ENCODE peak calls at places on chromosomes 6 and 20, in eight cellular contexts. One of them, this sample, is unnamed.

GRCh38 chr6:152598858-152599537 is 38.2 kb downstream of the SYNE1 start:
- DNase-seq in activated T-helper 1 cell treated with Interleukin-2 at 50 U/mL for 16 hours: no peak
- DNase-seq in choroid plexus epithelial cell: peak
- DNase-seq in hepatocyte: no peak
- DNase-seq in fibroblast of pulmonary artery: peak
- DNase-seq in activated naive CD4-positive, alpha-beta T cell treated with anti-CD3 and anti-CD28 coated beads, Interleukin-2, amount 10 ng/mL, durations not matched to agents 7 days and 5 days: no peak
- DNase-seq in HTR-8/SVneo: no peak
- DNase-seq in mesenteric fat pad: no peak
- DNase-seq in this sample: no peak

GRCh38 chr6:74249658-74250057 is 553.7 kb downstream of the CD109 start:
- DNase-seq in choroid plexus epithelial cell: peak
- DNase-seq in activated T-helper 1 cell treated with Interleukin-2 at 50 U/mL for 16 hours: no peak
- DNase-seq in mesenteric fat pad: no peak
- DNase-seq in hepatocyte: no peak
- DNase-seq in fibroblast of pulmonary artery: peak
- DNase-seq in HTR-8/SVneo: no peak
- DNase-seq in activated naive CD4-positive, alpha-beta T cell treated with anti-CD3 and anti-CD28 coated beads, Interleukin-2, amount 10 ng/mL, durations not matched to agents 7 days and 5 days: no peak
- DNase-seq in this sample: no peak

GRCh38 chr6:147873826-147874225 is 365.3 kb downstream of the SAMD5 start:
- DNase-seq in activated naive CD4-positive, alpha-beta T cell treated with anti-CD3 and anti-CD28 coated beads, Interleukin-2, amount 10 ng/mL, durations not matched to agents 7 days and 5 days: no peak
- DNase-seq in mesenteric fat pad: no peak
- DNase-seq in fibroblast of pulmonary artery: no peak
- DNase-seq in activated T-helper 1 cell treated with Interleukin-2 at 50 U/mL for 16 hours: no peak
- DNase-seq in choroid plexus epithelial cell: no peak
- DNase-seq in HTR-8/SVneo: no peak
- DNase-seq in hepatocyte: no peak
- DNase-seq in this sample: no peak

GRCh38 chr6:169075211-169075621 is 178.4 kb downstream of the THBS2 start:
- DNase-seq in choroid plexus epithelial cell: peak
- DNase-seq in HTR-8/SVneo: no peak
- DNase-seq in mesenteric fat pad: no peak
- DNase-seq in fibroblast of pulmonary artery: peak
- DNase-seq in activated naive CD4-positive, alpha-beta T cell treated with anti-CD3 and anti-CD28 coated beads, Interleukin-2, amount 10 ng/mL, durations not matched to agents 7 days and 5 days: no peak
- DNase-seq in activated T-helper 1 cell treated with Interleukin-2 at 50 U/mL for 16 hours: no peak
- DNase-seq in hepatocyte: peak
- DNase-seq in this sample: no peak

GRCh38 chr6:11271637-11272036 is 39.2 kb upstream of the NEDD9 start:
- DNase-seq in hepatocyte: no peak
- DNase-seq in HTR-8/SVneo: no peak
- DNase-seq in fibroblast of pulmonary artery: no peak
- DNase-seq in choroid plexus epithelial cell: peak
- DNase-seq in activated naive CD4-positive, alpha-beta T cell treated with anti-CD3 and anti-CD28 coated beads, Interleukin-2, amount 10 ng/mL, durations not matched to agents 7 days and 5 days: no peak
- DNase-seq in mesenteric fat pad: no peak
- DNase-seq in activated T-helper 1 cell treated with Interleukin-2 at 50 U/mL for 16 hours: no peak
- DNase-seq in this sample: no peak

GRCh38 chr20:23407770-23408467 is 13.4 kb downstream of the NAPB start:
- DNase-seq in activated T-helper 1 cell treated with Interleukin-2 at 50 U/mL for 16 hours: no peak
- DNase-seq in choroid plexus epithelial cell: no peak
- DNase-seq in HTR-8/SVneo: no peak
- DNase-seq in activated naive CD4-positive, alpha-beta T cell treated with anti-CD3 and anti-CD28 coated beads, Interleukin-2, amount 10 ng/mL, durations not matched to agents 7 days and 5 days: no peak
- DNase-seq in mesenteric fat pad: no peak
- DNase-seq in hepatocyte: no peak
- DNase-seq in fibroblast of pulmonary artery: no peak
- DNase-seq in this sample: no peak

GRCh38 chr20:2140561-2140960 is 38.9 kb downstream of the STK35 start:
- DNase-seq in choroid plexus epithelial cell: no peak
- DNase-seq in fibroblast of pulmonary artery: peak
- DNase-seq in activated T-helper 1 cell treated with Interleukin-2 at 50 U/mL for 16 hours: no peak
- DNase-seq in activated naive CD4-positive, alpha-beta T cell treated with anti-CD3 and anti-CD28 coated beads, Interleukin-2, amount 10 ng/mL, durations not matched to agents 7 days and 5 days: no peak
- DNase-seq in HTR-8/SVneo: no peak
- DNase-seq in mesenteric fat pad: no peak
- DNase-seq in hepatocyte: no peak
- DNase-seq in this sample: no peak

GRCh38 chr20:31704225-31705119 is 18.2 kb downstream of the BCL2L1 start:
- DNase-seq in mesenteric fat pad: no peak
- DNase-seq in fibroblast of pulmonary artery: peak
- DNase-seq in choroid plexus epithelial cell: peak
- DNase-seq in activated naive CD4-positive, alpha-beta T cell treated with anti-CD3 and anti-CD28 coated beads, Interleukin-2, amount 10 ng/mL, durations not matched to agents 7 days and 5 days: no peak
- DNase-seq in activated T-helper 1 cell treated with Interleukin-2 at 50 U/mL for 16 hours: no peak
- DNase-seq in hepatocyte: peak
- DNase-seq in HTR-8/SVneo: peak
- DNase-seq in this sample: no peak

GRCh38 chr6:135901776-135902524 is 50.4 kb downstream of the PDE7B start:
- DNase-seq in fibroblast of pulmonary artery: peak
- DNase-seq in hepatocyte: peak
- DNase-seq in activated T-helper 1 cell treated with Interleukin-2 at 50 U/mL for 16 hours: no peak
- DNase-seq in HTR-8/SVneo: no peak
- DNase-seq in choroid plexus epithelial cell: peak
- DNase-seq in mesenteric fat pad: no peak
- DNase-seq in activated naive CD4-positive, alpha-beta T cell treated with anti-CD3 and anti-CD28 coated beads, Interleukin-2, amount 10 ng/mL, durations not matched to agents 7 days and 5 days: no peak
- DNase-seq in this sample: no peak

GRCh38 chr6:3231213-3232016 is 4.0 kb upstream of the TUBB2B start:
- DNase-seq in mesenteric fat pad: no peak
- DNase-seq in HTR-8/SVneo: peak
- DNase-seq in fibroblast of pulmonary artery: peak
- DNase-seq in hepatocyte: peak
- DNase-seq in choroid plexus epithelial cell: peak
- DNase-seq in activated naive CD4-positive, alpha-beta T cell treated with anti-CD3 and anti-CD28 coated beads, Interleukin-2, amount 10 ng/mL, durations not matched to agents 7 days and 5 days: no peak
- DNase-seq in activated T-helper 1 cell treated with Interleukin-2 at 50 U/mL for 16 hours: no peak
- DNase-seq in this sample: peak

GRCh38 chr6:153564803-153565202 is 433.7 kb upstream of the RGS17 start:
- DNase-seq in HTR-8/SVneo: no peak
- DNase-seq in activated naive CD4-positive, alpha-beta T cell treated with anti-CD3 and anti-CD28 coated beads, Interleukin-2, amount 10 ng/mL, durations not matched to agents 7 days and 5 days: no peak
- DNase-seq in activated T-helper 1 cell treated with Interleukin-2 at 50 U/mL for 16 hours: no peak
- DNase-seq in hepatocyte: no peak
- DNase-seq in fibroblast of pulmonary artery: no peak
- DNase-seq in mesenteric fat pad: no peak
- DNase-seq in choroid plexus epithelial cell: peak
- DNase-seq in this sample: no peak

GRCh38 chr6:52990342-52990741 is 4.7 kb downstream of the GSTA4 start:
- DNase-seq in mesenteric fat pad: no peak
- DNase-seq in HTR-8/SVneo: peak
- DNase-seq in choroid plexus epithelial cell: peak
- DNase-seq in hepatocyte: peak
- DNase-seq in activated T-helper 1 cell treated with Interleukin-2 at 50 U/mL for 16 hours: no peak
- DNase-seq in activated naive CD4-positive, alpha-beta T cell treated with anti-CD3 and anti-CD28 coated beads, Interleukin-2, amount 10 ng/mL, durations not matched to agents 7 days and 5 days: no peak
- DNase-seq in fibroblast of pulmonary artery: no peak
- DNase-seq in this sample: no peak

GRCh38 chr6:6614096-6614964 is 25.8 kb downstream of the LY86 start:
- DNase-seq in hepatocyte: no peak
- DNase-seq in activated T-helper 1 cell treated with Interleukin-2 at 50 U/mL for 16 hours: peak
- DNase-seq in fibroblast of pulmonary artery: peak
- DNase-seq in activated naive CD4-positive, alpha-beta T cell treated with anti-CD3 and anti-CD28 coated beads, Interleukin-2, amount 10 ng/mL, durations not matched to agents 7 days and 5 days: peak
- DNase-seq in choroid plexus epithelial cell: no peak
- DNase-seq in mesenteric fat pad: no peak
- DNase-seq in HTR-8/SVneo: no peak
- DNase-seq in this sample: no peak

GRCh38 chr6:30340589-30341054 is 4.3 kb upstream of the RPP21 start:
- DNase-seq in activated naive CD4-positive, alpha-beta T cell treated with anti-CD3 and anti-CD28 coated beads, Interleukin-2, amount 10 ng/mL, durations not matched to agents 7 days and 5 days: no peak
- DNase-seq in choroid plexus epithelial cell: no peak
- DNase-seq in fibroblast of pulmonary artery: no peak
- DNase-seq in activated T-helper 1 cell treated with Interleukin-2 at 50 U/mL for 16 hours: no peak
- DNase-seq in HTR-8/SVneo: no peak
- DNase-seq in mesenteric fat pad: no peak
- DNase-seq in hepatocyte: no peak
- DNase-seq in this sample: no peak

GRCh38 chr20:38601216-38602184 is at the start of gene ARHGAP40:
- DNase-seq in mesenteric fat pad: no peak
- DNase-seq in HTR-8/SVneo: no peak
- DNase-seq in fibroblast of pulmonary artery: no peak
- DNase-seq in hepatocyte: peak
- DNase-seq in choroid plexus epithelial cell: peak
- DNase-seq in activated T-helper 1 cell treated with Interleukin-2 at 50 U/mL for 16 hours: no peak
- DNase-seq in activated naive CD4-positive, alpha-beta T cell treated with anti-CD3 and anti-CD28 coated beads, Interleukin-2, amount 10 ng/mL, durations not matched to agents 7 days and 5 days: peak
- DNase-seq in this sample: no peak

GRCh38 chr6:154868143-154868594 is 126.9 kb upstream of the TIAM2 start:
- DNase-seq in activated T-helper 1 cell treated with Interleukin-2 at 50 U/mL for 16 hours: no peak
- DNase-seq in HTR-8/SVneo: peak
- DNase-seq in activated naive CD4-positive, alpha-beta T cell treated with anti-CD3 and anti-CD28 coated beads, Interleukin-2, amount 10 ng/mL, durations not matched to agents 7 days and 5 days: no peak
- DNase-seq in choroid plexus epithelial cell: peak
- DNase-seq in mesenteric fat pad: no peak
- DNase-seq in fibroblast of pulmonary artery: peak
- DNase-seq in hepatocyte: peak
- DNase-seq in this sample: peak

GRCh38 chr6:1527098-1527497 is 82.6 kb upstream of the FOXC1 start:
- DNase-seq in hepatocyte: peak
- DNase-seq in activated naive CD4-positive, alpha-beta T cell treated with anti-CD3 and anti-CD28 coated beads, Interleukin-2, amount 10 ng/mL, durations not matched to agents 7 days and 5 days: peak
- DNase-seq in choroid plexus epithelial cell: peak
- DNase-seq in mesenteric fat pad: no peak
- DNase-seq in fibroblast of pulmonary artery: peak
- DNase-seq in activated T-helper 1 cell treated with Interleukin-2 at 50 U/mL for 16 hours: peak
- DNase-seq in HTR-8/SVneo: peak
- DNase-seq in this sample: peak

GRCh38 chr20:58921564-58921963 is 59.5 kb upstream of the NELFCD start:
- DNase-seq in mesenteric fat pad: no peak
- DNase-seq in choroid plexus epithelial cell: no peak
- DNase-seq in activated naive CD4-positive, alpha-beta T cell treated with anti-CD3 and anti-CD28 coated beads, Interleukin-2, amount 10 ng/mL, durations not matched to agents 7 days and 5 days: no peak
- DNase-seq in hepatocyte: no peak
- DNase-seq in HTR-8/SVneo: no peak
- DNase-seq in fibroblast of pulmonary artery: no peak
- DNase-seq in activated T-helper 1 cell treated with Interleukin-2 at 50 U/mL for 16 hours: no peak
- DNase-seq in this sample: no peak

GRCh38 chr6:109242923-109243322 is 139.3 kb downstream of the CD164 start:
- DNase-seq in HTR-8/SVneo: no peak
- DNase-seq in fibroblast of pulmonary artery: no peak
- DNase-seq in activated naive CD4-positive, alpha-beta T cell treated with anti-CD3 and anti-CD28 coated beads, Interleukin-2, amount 10 ng/mL, durations not matched to agents 7 days and 5 days: no peak
- DNase-seq in activated T-helper 1 cell treated with Interleukin-2 at 50 U/mL for 16 hours: no peak
- DNase-seq in hepatocyte: no peak
- DNase-seq in choroid plexus epithelial cell: no peak
- DNase-seq in mesenteric fat pad: no peak
- DNase-seq in this sample: no peak

GRCh38 chr20:32457476-32457986 is 99.4 kb downstream of the ASXL1 start:
- DNase-seq in hepatocyte: peak
- DNase-seq in choroid plexus epithelial cell: peak
- DNase-seq in fibroblast of pulmonary artery: peak
- DNase-seq in mesenteric fat pad: no peak
- DNase-seq in HTR-8/SVneo: no peak
- DNase-seq in activated T-helper 1 cell treated with Interleukin-2 at 50 U/mL for 16 hours: no peak
- DNase-seq in activated naive CD4-positive, alpha-beta T cell treated with anti-CD3 and anti-CD28 coated beads, Interleukin-2, amount 10 ng/mL, durations not matched to agents 7 days and 5 days: no peak
- DNase-seq in this sample: peak

GRCh38 chr6:87483929-87484328 is 11.2 kb downstream of the SLC35A1 start:
- DNase-seq in activated T-helper 1 cell treated with Interleukin-2 at 50 U/mL for 16 hours: no peak
- DNase-seq in fibroblast of pulmonary artery: peak
- DNase-seq in activated naive CD4-positive, alpha-beta T cell treated with anti-CD3 and anti-CD28 coated beads, Interleukin-2, amount 10 ng/mL, durations not matched to agents 7 days and 5 days: peak
- DNase-seq in choroid plexus epithelial cell: peak
- DNase-seq in mesenteric fat pad: no peak
- DNase-seq in hepatocyte: peak
- DNase-seq in HTR-8/SVneo: no peak
- DNase-seq in this sample: no peak

This sample was measured in DMS153.